ENCODE peak calls at places on chromosomes 16 and 17, in seven cellular contexts. I, Y, S, T, P, M and U are unnamed samples.

GRCh38 chr16:48383204-48383876 is 1.9 kb downstream of the SIAH1 start:
- DNase-seq in I (no peak), Y (no peak), S (no peak), T (no peak), P (peak), M (no peak), U (no peak)

GRCh38 chr16:57462978-57463362 is 491 bp downstream of the POLR2C start:
- DNase-seq in I (no peak), Y (peak), S (no peak), T (no peak), P (no peak), M (peak), U (no peak)

GRCh38 chr16:72924918-72925630 is 122.9 kb downstream of the ZFHX3 start:
- DNase-seq in I (peak), Y (no peak), S (no peak), T (no peak), P (no peak), M (no peak), U (no peak)

GRCh38 chr17:76697702-76698465 is 12.9 kb downstream of the MXRA7 start:
- DNase-seq in I (no peak), Y (no peak), S (no peak), T (no peak), P (peak), M (peak), U (no peak)

GRCh38 chr17:44383363-44383762 is 6.1 kb downstream of the ITGA2B start:
- DNase-seq in I (no peak), Y (no peak), S (no peak), T (no peak), P (no peak), M (no peak), U (no peak)

GRCh38 chr16:2429771-2430663 is 770 bp downstream of the CCNF start:
- DNase-seq in I (no peak), Y (peak), S (peak), T (no peak), P (peak), M (peak), U (no peak)

GRCh38 chr17:19022128-19022527 is 17.6 kb upstream of the FAM83G start:
- DNase-seq in I (no peak), Y (no peak), S (no peak), T (no peak), P (no peak), M (no peak), U (no peak)

GRCh38 chr17:75151893-75152292 is 2.4 kb downstream of the JPT1 start:
- DNase-seq in I (no peak), Y (no peak), S (no peak), T (no peak), P (no peak), M (no peak), U (no peak)

GRCh38 chr17:64154321-64155089 is 24.6 kb upstream of the ERN1 start:
- DNase-seq in I (no peak), Y (no peak), S (no peak), T (no peak), P (no peak), M (peak), U (no peak)

GRCh38 chr17:64157669-64158180 is 27.8 kb upstream of the ERN1 start:
- DNase-seq in I (no peak), Y (no peak), S (no peak), T (no peak), P (no peak), M (peak), U (no peak)

GRCh38 chr17:64155090-64155630 is 25.2 kb upstream of the ERN1 start:
- DNase-seq in I (no peak), Y (no peak), S (no peak), T (no peak), P (no peak), M (no peak), U (no peak)

GRCh38 chr17:64156670-64157069 is 26.7 kb upstream of the ERN1 start:
- DNase-seq in I (no peak), Y (no peak), S (no peak), T (no peak), P (no peak), M (peak), U (no peak)

DNA sequence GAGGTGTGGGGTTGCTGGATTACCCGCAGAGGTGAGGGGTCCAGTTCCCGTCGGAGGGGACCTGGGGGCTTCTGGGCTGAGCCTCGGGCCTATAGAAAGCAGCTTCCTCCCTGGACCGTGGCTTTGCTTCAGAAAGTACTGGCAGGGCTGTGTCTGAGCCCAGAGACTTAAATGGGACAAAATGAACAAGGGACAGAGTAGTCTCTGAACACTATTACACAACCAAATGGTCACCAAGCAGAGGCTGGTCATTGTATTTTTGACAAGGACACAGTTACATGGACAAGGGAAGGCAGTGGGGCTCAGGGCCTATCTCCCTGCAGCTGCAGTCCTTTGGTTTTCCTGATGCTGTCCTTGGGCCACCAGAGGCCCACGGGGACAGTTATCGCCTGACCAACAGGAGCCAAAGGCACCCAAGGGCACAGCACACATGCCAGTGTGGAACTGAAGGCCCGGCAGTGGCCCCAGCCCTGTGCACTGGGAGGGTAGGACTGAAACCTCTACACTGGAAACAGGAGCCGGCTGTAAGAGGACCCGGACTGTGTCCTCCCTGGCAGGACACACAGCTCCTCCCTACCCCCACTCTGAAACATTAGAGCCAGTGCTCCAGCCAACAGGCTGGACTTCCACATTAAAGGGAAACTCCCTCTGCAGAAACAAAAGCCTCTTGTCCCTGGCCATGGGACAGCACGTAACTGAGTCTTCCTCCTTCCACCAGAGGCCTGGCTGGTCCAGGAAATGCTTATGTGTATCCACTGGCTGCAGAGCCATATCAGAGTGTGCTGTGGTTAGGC is 26.0 kb upstream of the ERN1 start:
- DNase-seq in I (no peak), Y (no peak), S (no peak), T (no peak), P (peak), M (peak), U (no peak)
- TF ChIP-seq CTCF in I (no peak), Y (no peak), S (no peak), T (no peak), P (no peak), M (no peak), U (no peak)

DNA sequence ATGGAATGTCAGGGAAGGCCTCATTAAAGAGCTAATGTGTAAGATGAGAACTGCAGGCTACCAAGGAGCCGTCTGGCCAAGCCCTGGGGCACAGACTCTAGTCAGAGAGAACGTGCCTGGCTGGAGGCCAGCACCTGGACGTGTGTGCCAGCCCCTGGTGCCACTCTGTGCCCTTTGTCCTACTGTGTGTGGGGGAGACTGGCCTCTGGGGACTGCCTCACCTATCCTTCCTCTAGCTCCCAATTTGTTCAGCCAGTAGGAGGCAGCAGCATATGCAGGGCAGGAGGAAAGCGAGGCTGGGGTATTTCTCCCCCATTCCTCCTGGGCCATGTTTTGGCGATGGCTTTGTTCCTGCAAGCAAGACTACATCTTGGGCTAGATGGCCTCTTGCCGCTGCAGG is 37.1 kb downstream of the KNOP1 start:
- DNase-seq in I (no peak), Y (no peak), S (no peak), T (no peak), P (no peak), M (no peak), U (no peak)
- TF ChIP-seq CTCF in I (no peak), Y (no peak), S (no peak), T (no peak), P (peak), M (peak), U (no peak)

DNA sequence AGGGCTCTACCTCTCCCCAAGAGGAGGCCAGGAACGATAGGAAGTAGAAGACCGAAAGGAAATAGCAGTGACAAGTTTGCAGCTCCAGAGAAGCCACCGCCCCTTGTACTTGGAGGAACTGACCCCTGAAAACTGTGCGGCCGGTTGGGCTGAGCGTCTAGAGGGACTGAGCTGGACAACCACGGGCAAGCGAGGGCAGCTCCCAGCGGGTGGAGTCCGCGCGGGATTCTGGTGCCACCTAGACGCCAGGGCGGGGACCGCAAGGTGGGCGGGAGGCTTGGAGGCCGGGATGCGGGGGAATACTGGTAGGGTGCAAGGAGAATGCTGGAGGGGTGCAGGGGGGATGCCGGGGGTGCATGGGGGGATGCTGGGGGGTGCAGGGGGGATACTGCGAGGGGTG is 1.3 kb upstream of the SLC6A4 start:
- DNase-seq in I (peak), Y (no peak), S (peak), T (no peak), P (peak), M (peak), U (no peak)
- TF ChIP-seq CTCF in I (peak), Y (no peak), S (peak), T (peak), P (peak), M (peak), U (no peak)

GRCh38 chr16:56356276-56357241 is 68.8 kb downstream of the AMFR start:
- DNase-seq in I (peak), Y (no peak), S (peak), T (peak), P (peak), M (peak), U (peak)
- TF ChIP-seq CTCF in I (peak), Y (no peak), S (peak), T (peak), P (peak), M (peak), U (peak)

GRCh38 chr17:72123496-72123963 is 2.7 kb downstream of the SOX9 start:
- DNase-seq in I (no peak), Y (no peak), S (no peak), T (no peak), P (no peak), M (no peak), U (no peak)

GRCh38 chr17:72123964-72124791 is 3.4 kb downstream of the SOX9 start:
- DNase-seq in I (no peak), Y (no peak), S (no peak), T (no peak), P (no peak), M (peak), U (no peak)

GRCh38 chr17:72125742-72126141 is 4.9 kb downstream of the SOX9 start:
- DNase-seq in I (no peak), Y (no peak), S (no peak), T (no peak), P (peak), M (no peak), U (no peak)

GRCh38 chr17:72125226-72125651 is 4.4 kb downstream of the SOX9 start:
- DNase-seq in I (no peak), Y (no peak), S (no peak), T (no peak), P (no peak), M (peak), U (no peak)

DNA sequence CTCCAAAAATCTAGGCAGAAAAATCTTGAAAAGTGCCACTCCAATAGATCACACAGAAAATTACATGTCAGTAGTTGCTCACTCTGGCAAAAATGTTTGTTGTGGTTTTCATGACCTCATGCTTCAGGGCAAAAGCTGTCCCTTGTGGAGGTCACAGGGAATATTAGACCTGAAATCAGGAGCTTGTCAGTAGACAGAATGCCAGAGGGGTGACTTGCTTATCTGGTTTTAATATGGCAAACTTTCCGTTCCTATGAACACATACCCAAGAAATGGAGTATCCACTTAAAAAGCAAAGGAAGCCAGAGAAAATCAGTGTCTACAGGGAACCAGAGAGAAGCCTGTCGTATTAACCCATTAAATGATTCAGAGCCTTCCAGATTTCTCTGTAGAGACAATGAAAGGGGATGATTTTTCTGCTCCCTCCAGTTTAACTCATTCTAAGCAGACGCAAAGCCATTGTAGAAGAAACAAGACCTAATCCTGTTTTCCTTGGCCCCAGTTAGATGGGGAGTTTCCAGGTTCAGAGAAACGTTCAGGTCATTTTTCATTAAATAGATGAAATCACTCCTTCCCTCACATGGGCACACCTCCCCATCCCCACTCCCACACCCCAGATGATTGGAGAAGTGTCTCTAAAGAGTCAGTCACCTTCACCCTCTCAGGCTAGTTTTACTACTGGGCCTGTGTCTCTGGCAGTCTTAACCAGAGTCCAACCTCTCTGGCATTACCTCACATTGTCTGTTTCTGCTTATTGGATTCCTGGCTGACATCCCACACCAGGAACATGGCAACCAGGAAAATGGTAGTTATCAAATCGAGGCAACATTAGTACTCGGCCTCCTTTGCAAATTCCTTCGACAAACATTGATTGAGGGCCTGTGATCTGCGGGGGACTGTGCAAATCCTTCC is 6.0 kb downstream of the SOX9 start:
- DNase-seq in I (no peak), Y (no peak), S (peak), T (no peak), P (peak), M (no peak), U (no peak)
- TF ChIP-seq CTCF in I (no peak), Y (no peak), S (no peak), T (peak), P (no peak), M (no peak), U (no peak)

GRCh38 chr17:41652461-41652960 is 28.1 kb upstream of the KRT17 start:
- DNase-seq in I (no peak), Y (no peak), S (no peak), T (no peak), P (no peak), M (no peak), U (no peak)

GRCh38 chr17:41654908-41655607 is 30.7 kb upstream of the KRT17 start:
- DNase-seq in I (no peak), Y (no peak), S (no peak), T (no peak), P (no peak), M (no peak), U (no peak)

GRCh38 chr17:41655611-41656111 is 31.3 kb upstream of the KRT17 start:
- DNase-seq in I (no peak), Y (no peak), S (no peak), T (no peak), P (no peak), M (peak), U (no peak)

GRCh38 chr17:41653421-41654133 is 29.2 kb upstream of the KRT17 start:
- DNase-seq in I (no peak), Y (no peak), S (no peak), T (no peak), P (no peak), M (no peak), U (no peak)

GRCh38 chr17:41654134-41654907 is 29.9 kb upstream of the KRT17 start:
- DNase-seq in I (peak), Y (no peak), S (peak), T (no peak), P (no peak), M (no peak), U (no peak)
- TF ChIP-seq CTCF in I (no peak), Y (no peak), S (no peak), T (no peak), P (no peak), M (no peak), U (no peak)